ENCODE peak calls at places on chromosomes 1 and 21, in five cellular contexts. U is SK-N-SH, I is prostate gland, G is stomach, R is transverse colon. N is an unnamed sample.

GRCh38 chr1:155009221-155009711 is 6.7 kb downstream of the ZBTB7B start:
- DNase-seq in U (no peak), I (no peak), G (no peak), R (no peak), N (no peak)

GRCh38 chr21:34956416-34957316 is 92.4 kb downstream of the RUNX1 start:
- DNase-seq in U (no peak), I (peak), G (no peak), R (no peak), N (no peak)

GRCh38 chr1:30966690-30967369 is 58.3 kb upstream of the SDC3 start:
- DNase-seq in U (peak), I (no peak), G (no peak), R (no peak), N (no peak)

GRCh38 chr1:64042331-64043100 is 160.9 kb upstream of the UBE2U start:
- DNase-seq in U (no peak), I (peak), G (peak), R (no peak), N (no peak)

GRCh38 chr21:42621828-42622199 is 31.6 kb upstream of the PDE9A start:
- DNase-seq in U (no peak), I (no peak), G (no peak), R (no peak), N (no peak)

GRCh38 chr1:91282695-91283420 is 121.8 kb downstream of the HFM1 start:
- DNase-seq in U (peak), I (peak), G (peak), R (peak), N (peak)

GRCh38 chr1:111334169-111334568 is 43.5 kb downstream of the CHIA start:
- DNase-seq in U (peak), I (no peak), G (peak), R (no peak), N (no peak)

GRCh38 chr1:18160290-18160942 is 52.8 kb downstream of the IGSF21 start:
- DNase-seq in U (no peak), I (no peak), G (no peak), R (peak), N (no peak)

GRCh38 chr1:94055459-94056122 is 65.4 kb downstream of the ABCA4 start:
- DNase-seq in U (no peak), I (no peak), G (no peak), R (no peak), N (no peak)

GRCh38 chr1:162497104-162497722 is 405 bp upstream of the UHMK1 start:
- DNase-seq in U (no peak), I (no peak), G (no peak), R (no peak), N (peak)

GRCh38 chr1:177305040-177306018 is 134.6 kb downstream of the BRINP2 start:
- DNase-seq in U (peak), I (no peak), G (no peak), R (no peak), N (no peak)

GRCh38 chr1:224312025-224312424 is 17.9 kb downstream of the NVL start:
- DNase-seq in U (no peak), I (no peak), G (no peak), R (no peak), N (no peak)

GRCh38 chr1:230935852-230936251 is 42.8 kb downstream of the TTC13 start:
- DNase-seq in U (no peak), I (no peak), G (no peak), R (no peak), N (no peak)

GRCh38 chr21:34511787-34512451 is at the start of gene KCNE1:
- DNase-seq in U (no peak), I (no peak), G (no peak), R (no peak), N (no peak)

GRCh38 chr21:45745256-45745655 is 101.7 kb downstream of the PCBP3 start:
- DNase-seq in U (no peak), I (no peak), G (no peak), R (no peak), N (no peak)

GRCh38 chr1:172134087-172134731 is 286.3 kb upstream of the C1orf105 start:
- DNase-seq in U (no peak), I (no peak), G (no peak), R (no peak), N (no peak)

GRCh38 chr1:85413169-85413568 is 51.8 kb downstream of the DDAH1 start:
- DNase-seq in U (no peak), I (no peak), G (no peak), R (no peak), N (no peak)

GRCh38 chr1:51734899-51735745 is 118.2 kb downstream of the OSBPL9 start:
- DNase-seq in U (no peak), I (no peak), G (no peak), R (no peak), N (no peak)

GRCh38 chr1:29939086-29939485 is 702.8 kb downstream of the PTPRU start:
- DNase-seq in U (no peak), I (no peak), G (no peak), R (no peak), N (peak)

GRCh38 chr1:107183011-107183410 is 42.2 kb downstream of the NTNG1 start:
- DNase-seq in U (no peak), I (no peak), G (no peak), R (no peak), N (no peak)

GRCh38 chr1:25948641-25949040 is 42.4 kb upstream of the STMN1 start:
- DNase-seq in U (no peak), I (no peak), G (no peak), R (no peak), N (no peak)

GRCh38 chr1:76075877-76076276 is 1.3 kb downstream of the ST6GALNAC3 start:
- DNase-seq in U (no peak), I (no peak), G (no peak), R (no peak), N (no peak)

GRCh38 chr1:47808612-47809011 is 188.6 kb downstream of the TRABD2B start:
- DNase-seq in U (no peak), I (no peak), G (no peak), R (no peak), N (no peak)

GRCh38 chr1:47812848-47813508 is 184.2 kb downstream of the TRABD2B start:
- DNase-seq in U (no peak), I (no peak), G (no peak), R (no peak), N (no peak)

GRCh38 chr1:47813970-47814369 is 183.2 kb downstream of the TRABD2B start:
- DNase-seq in U (no peak), I (no peak), G (no peak), R (no peak), N (no peak)

GRCh38 chr1:47809301-47810084 is 187.7 kb downstream of the TRABD2B start:
- DNase-seq in U (no peak), I (no peak), G (no peak), R (no peak), N (no peak)

DNA sequence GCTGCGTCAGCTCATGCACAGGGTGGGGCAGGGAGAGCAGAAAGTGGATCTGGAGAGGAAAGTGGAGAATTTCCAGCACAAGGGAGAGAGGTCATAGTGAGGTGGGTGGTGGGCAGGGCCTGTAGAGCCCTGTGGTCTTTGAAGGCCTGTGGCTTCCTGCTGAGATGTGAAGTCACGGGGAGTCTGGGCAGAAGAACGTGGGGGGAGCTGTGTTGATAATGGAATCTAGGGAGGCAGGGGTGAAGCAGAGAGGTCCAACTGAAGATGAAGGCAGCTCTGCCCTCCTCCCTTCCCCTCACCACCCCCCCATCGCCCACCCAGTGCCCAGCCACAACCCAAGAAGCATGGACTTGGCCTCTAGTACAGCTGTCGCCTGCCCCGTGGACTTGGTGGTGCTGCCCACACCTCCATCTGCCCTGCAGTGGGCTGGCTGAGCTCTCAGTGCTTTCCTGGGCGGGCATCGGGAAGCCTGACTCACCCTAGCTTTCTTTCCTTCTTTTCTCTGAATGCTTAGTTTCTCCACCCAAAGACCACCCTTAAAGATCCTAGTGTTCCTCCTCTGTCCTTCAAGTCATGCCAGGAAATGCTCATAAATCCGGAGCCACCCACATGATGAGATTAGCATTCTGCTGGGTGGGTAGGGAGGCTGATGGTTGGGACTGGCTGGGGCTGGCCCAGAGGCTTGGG is 186.1 kb downstream of the TRABD2B start:
- DNase-seq in U (no peak), I (no peak), G (no peak), R (no peak), N (no peak)
- TF ChIP-seq POLR2AphosphoS5 in U (no peak), I (no peak), G (no peak), R (no peak), N (no peak)

GRCh38 chr1:201759194-201759814 is 69.7 kb upstream of the IPO9 start:
- DNase-seq in U (no peak), I (no peak), G (no peak), R (no peak), N (no peak)
- TF ChIP-seq POLR2AphosphoS5 in U (no peak), I (no peak), G (no peak), R (no peak), N (no peak)

GRCh38 chr1:21338568-21339401 is 48.5 kb upstream of the ECE1 start:
- DNase-seq in U (no peak), I (peak), G (peak), R (peak), N (no peak)
- TF ChIP-seq POLR2AphosphoS5 in U (no peak), I (peak), G (peak), R (peak), N (peak)

DNA sequence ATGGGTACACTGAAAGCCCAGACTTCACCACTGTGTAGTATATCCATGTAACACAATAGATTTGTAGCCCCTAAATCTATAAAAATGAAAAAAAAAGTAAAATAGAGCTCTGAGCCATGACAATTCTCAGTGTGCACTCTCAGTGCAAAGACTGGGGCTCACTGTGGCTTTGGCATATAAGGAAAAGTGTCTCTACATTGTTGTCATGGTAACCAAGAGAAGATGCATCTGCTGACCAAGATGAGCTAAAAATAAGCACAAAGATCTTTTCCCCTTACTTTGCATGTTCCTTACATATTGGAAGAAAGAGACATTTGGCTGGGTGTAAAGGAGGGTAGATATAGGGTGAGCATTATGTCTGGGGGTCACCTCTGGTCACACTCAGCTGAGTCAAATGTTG is 12.0 kb downstream of the PGLYRP4 start:
- DNase-seq in U (no peak), I (no peak), G (no peak), R (no peak), N (no peak)
- TF ChIP-seq POLR2AphosphoS5 in U (no peak), I (no peak), G (no peak), R (no peak), N (no peak)

DNA sequence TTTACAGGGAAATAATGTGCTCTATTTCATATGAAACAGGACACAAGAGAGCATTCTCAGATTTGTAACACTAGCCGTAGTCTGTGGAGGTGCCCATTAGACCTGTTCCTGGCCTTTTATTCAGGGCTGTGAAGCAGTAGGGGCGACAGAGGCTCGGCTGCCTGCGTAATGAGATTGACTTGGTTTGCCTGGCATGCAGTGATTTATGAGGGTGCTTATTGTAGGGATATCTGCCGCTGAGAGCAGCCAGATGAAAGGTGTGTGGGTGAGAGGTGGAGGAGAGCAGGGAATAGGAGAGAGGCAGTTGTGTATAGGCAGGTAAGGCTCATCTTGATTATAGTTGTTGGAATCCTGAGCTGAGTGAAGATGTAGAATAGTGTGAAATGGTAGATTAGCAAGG is 51.3 kb downstream of the DNAJC6 start:
- DNase-seq in U (no peak), I (no peak), G (no peak), R (no peak), N (no peak)
- TF ChIP-seq POLR2AphosphoS5 in U (no peak), I (no peak), G (no peak), R (no peak), N (no peak)

GRCh38 chr1:209780276-209780675 is 4.1 kb downstream of the C1orf74 start:
- DNase-seq in U (no peak), I (no peak), G (no peak), R (no peak), N (no peak)

GRCh38 chr1:209787551-209787950 is 3.2 kb upstream of the C1orf74 start:
- DNase-seq in U (no peak), I (peak), G (peak), R (peak), N (no peak)

GRCh38 chr1:209783338-209783737 is 1.0 kb downstream of the C1orf74 start:
- DNase-seq in U (peak), I (no peak), G (no peak), R (no peak), N (no peak)

GRCh38 chr1:209785592-209785991 is 1.2 kb upstream of the C1orf74 start:
- DNase-seq in U (no peak), I (peak), G (no peak), R (no peak), N (no peak)

DNA sequence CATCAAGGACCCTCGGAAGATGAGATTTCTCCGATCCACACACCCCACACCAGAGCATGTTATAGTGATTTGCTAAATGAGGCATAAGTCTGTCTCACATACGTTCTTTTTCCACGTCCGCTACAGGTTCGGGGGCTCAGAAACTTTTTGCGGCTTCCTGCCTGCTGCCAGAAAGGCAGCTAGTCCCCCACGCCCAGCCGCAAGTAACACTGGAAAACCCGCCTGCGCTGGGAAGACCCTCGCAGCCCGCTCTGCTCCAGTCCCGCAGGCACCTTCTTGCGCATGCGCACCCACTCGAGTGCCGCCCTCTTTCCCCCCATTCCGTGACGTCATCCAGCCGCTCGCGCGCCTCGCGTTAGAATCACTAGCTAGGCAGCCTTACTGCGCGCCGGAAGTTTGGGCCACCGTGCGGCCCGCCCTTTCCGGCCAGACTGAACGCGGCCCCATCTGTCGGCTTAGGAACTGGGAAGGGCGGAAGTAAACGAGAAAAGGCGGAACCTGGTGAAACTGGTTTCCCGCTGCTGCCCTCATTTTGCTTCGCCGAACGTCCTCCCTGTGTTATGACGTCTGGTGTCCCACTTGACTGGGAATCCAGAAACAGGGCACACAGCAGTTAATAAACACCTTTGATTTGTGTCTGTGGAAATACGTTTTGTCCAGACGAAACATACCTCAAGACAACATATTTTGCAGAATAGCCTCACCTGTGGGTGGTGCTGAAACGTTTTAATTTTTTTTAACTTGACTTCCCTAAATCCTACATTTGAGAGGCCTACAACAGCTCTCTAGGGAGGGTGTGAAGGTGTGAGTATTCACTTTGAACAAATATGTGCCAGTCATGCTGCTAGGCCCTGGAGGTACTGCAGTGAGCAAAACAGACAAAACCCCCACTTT is at the start of gene C1orf74:
- DNase-seq in U (peak), I (peak), G (peak), R (peak), N (peak)
- TF ChIP-seq POLR2AphosphoS5 in U (peak), I (peak), G (peak), R (peak), N (peak)

GRCh38 chr1:24927886-24928630 is 2.0 kb downstream of the RUNX3 start:
- DNase-seq in U (no peak), I (no peak), G (no peak), R (no peak), N (no peak)
- TF ChIP-seq POLR2AphosphoS5 in U (no peak), I (no peak), G (no peak), R (no peak), N (no peak)

N was measured in Panc1.